ENCODE peak calls at places on chromosomes 6 and 20, in five cellular contexts. K is stimulated activated CD4-positive, alpha-beta T cell treated with anti-CD3 and anti-CD28 coated beads, Interleukin-1b, Interleukin-23, amount 100 ng/mL, for 1 hour; R is prostate gland; D is naive thymus-derived CD8-positive, alpha-beta T cell; I is posterior vena cava. B is an unnamed sample.
A peak's percentile ranks its signal among the peaks of the same experiment; 100 is the strongest.

GRCh38 chr6:144331610-144332009 is 46.5 kb downstream of the UTRN start:
- DNase-seq in I (no peak), R (no peak), D (no peak), K (no peak), B (no peak)

GRCh38 chr20:52731086-52731485 is 241.1 kb upstream of the TSHZ2 start:
- DNase-seq in K (no peak), I (no peak), R (peak; percentile 45), D (no peak), B (no peak)

GRCh38 chr20:31906001-31906400 is 35.6 kb downstream of the TTLL9 start:
- DNase-seq in K (no peak), D (no peak), I (no peak), R (no peak), B (no peak)

GRCh38 chr6:100468966-100469859 is 4.5 kb upstream of the SIM1 start:
- DNase-seq in D (no peak), I (peak; percentile 79), K (no peak), R (no peak), B (peak; percentile 53)

GRCh38 chr6:152272486-152272885 is 364.7 kb downstream of the SYNE1 start:
- DNase-seq in K (no peak), I (no peak), R (no peak), D (no peak), B (no peak)

GRCh38 chr20:13877789-13878188 is 93.0 kb downstream of the NDUFAF5 start:
- DNase-seq in D (no peak), I (no peak), R (peak; percentile 13), K (no peak), B (no peak)

GRCh38 chr6:110322151-110323003 is 35.8 kb downstream of the METTL24 start:
- DNase-seq in K (no peak), R (no peak), I (no peak), D (no peak), B (no peak)

GRCh38 chr6:43287717-43288679 is 10.1 kb upstream of the SLC22A7 start:
- DNase-seq in K (no peak), I (no peak), R (no peak), D (no peak), B (no peak)

GRCh38 chr6:129643968-129644367 is 66.0 kb downstream of the ARHGAP18 start:
- DNase-seq in R (no peak), D (no peak), K (no peak), I (no peak), B (no peak)

B was measured in ecto neural progenitor cell.